ENCODE peak calls at places on chromosome 14, in nine cellular contexts. One of them, this sample, is unnamed.

GRCh38 chr14:50344116-50344775 is 32.1 kb downstream of the DMAC2L start:
- DNase-seq in AG04449: no peak
- DNase-seq in fibroblast of mammary gland: peak
- DNase-seq in CD8-positive, alpha-beta T cell: peak
- DNase-seq in cardiac muscle cell: no peak
- DNase-seq in skeletal muscle cell: no peak
- DNase-seq in NT2/D1: no peak
- DNase-seq in colonic mucosa: no peak
- DNase-seq in AG10803: no peak
- DNase-seq in this sample: no peak

GRCh38 chr14:99944241-99944651 is 121.0 kb upstream of the EVL start:
- DNase-seq in skeletal muscle cell: no peak
- DNase-seq in fibroblast of mammary gland: no peak
- DNase-seq in colonic mucosa: no peak
- DNase-seq in cardiac muscle cell: no peak
- DNase-seq in AG04449: no peak
- DNase-seq in NT2/D1: no peak
- DNase-seq in AG10803: no peak
- DNase-seq in CD8-positive, alpha-beta T cell: no peak
- DNase-seq in this sample: no peak

GRCh38 chr14:100882026-100882967 is 21.2 kb downstream of the RTL1 start:
- DNase-seq in AG04449: no peak
- DNase-seq in CD8-positive, alpha-beta T cell: no peak
- DNase-seq in NT2/D1: no peak
- DNase-seq in skeletal muscle cell: no peak
- DNase-seq in colonic mucosa: no peak
- DNase-seq in fibroblast of mammary gland: no peak
- DNase-seq in AG10803: no peak
- DNase-seq in cardiac muscle cell: no peak
- DNase-seq in this sample: no peak

GRCh38 chr14:93967637-93968250 is 8.6 kb downstream of the ASB2 start:
- DNase-seq in AG04449: no peak
- DNase-seq in cardiac muscle cell: no peak
- DNase-seq in AG10803: no peak
- DNase-seq in CD8-positive, alpha-beta T cell: no peak
- DNase-seq in NT2/D1: no peak
- DNase-seq in colonic mucosa: no peak
- DNase-seq in fibroblast of mammary gland: no peak
- DNase-seq in skeletal muscle cell: no peak
- DNase-seq in this sample: no peak

GRCh38 chr14:23727566-23728335 is 91.6 kb downstream of the DHRS2 start:
- DNase-seq in cardiac muscle cell: peak
- DNase-seq in CD8-positive, alpha-beta T cell: no peak
- DNase-seq in fibroblast of mammary gland: peak
- DNase-seq in skeletal muscle cell: peak
- DNase-seq in colonic mucosa: no peak
- DNase-seq in NT2/D1: peak
- DNase-seq in AG10803: peak
- DNase-seq in AG04449: no peak
- DNase-seq in this sample: peak

GRCh38 chr14:103634156-103634555 is 5.1 kb downstream of the KLC1 start:
- DNase-seq in NT2/D1: no peak
- DNase-seq in skeletal muscle cell: no peak
- DNase-seq in CD8-positive, alpha-beta T cell: no peak
- DNase-seq in cardiac muscle cell: no peak
- DNase-seq in AG10803: no peak
- DNase-seq in fibroblast of mammary gland: peak
- DNase-seq in AG04449: no peak
- DNase-seq in colonic mucosa: no peak
- DNase-seq in this sample: no peak

GRCh38 chr14:26820101-26820500 is 222.3 kb upstream of the NOVA1 start:
- DNase-seq in AG04449: no peak
- DNase-seq in CD8-positive, alpha-beta T cell: no peak
- DNase-seq in fibroblast of mammary gland: peak
- DNase-seq in NT2/D1: no peak
- DNase-seq in skeletal muscle cell: peak
- DNase-seq in cardiac muscle cell: no peak
- DNase-seq in colonic mucosa: no peak
- DNase-seq in AG10803: no peak
- DNase-seq in this sample: no peak

GRCh38 chr14:103133213-103134140 is 10.2 kb downstream of the TNFAIP2 start:
- DNase-seq in fibroblast of mammary gland: no peak
- DNase-seq in AG10803: no peak
- DNase-seq in colonic mucosa: no peak
- DNase-seq in AG04449: no peak
- DNase-seq in CD8-positive, alpha-beta T cell: no peak
- DNase-seq in cardiac muscle cell: no peak
- DNase-seq in NT2/D1: no peak
- DNase-seq in skeletal muscle cell: no peak
- DNase-seq in this sample: no peak

GRCh38 chr14:22297376-22297775 is 291.6 kb downstream of the DAD1 start:
- DNase-seq in AG04449: no peak
- DNase-seq in skeletal muscle cell: no peak
- DNase-seq in CD8-positive, alpha-beta T cell: no peak
- DNase-seq in colonic mucosa: no peak
- DNase-seq in cardiac muscle cell: no peak
- DNase-seq in NT2/D1: no peak
- DNase-seq in fibroblast of mammary gland: no peak
- DNase-seq in AG10803: no peak
- DNase-seq in this sample: no peak

GRCh38 chr14:73491256-73491976 is 683 bp downstream of the RIOX1 start:
- DNase-seq in cardiac muscle cell: peak
- DNase-seq in fibroblast of mammary gland: peak
- DNase-seq in AG04449: no peak
- DNase-seq in skeletal muscle cell: peak
- DNase-seq in AG10803: peak
- DNase-seq in NT2/D1: no peak
- DNase-seq in colonic mucosa: peak
- DNase-seq in CD8-positive, alpha-beta T cell: peak
- DNase-seq in this sample: no peak

GRCh38 chr14:49769581-49770211 is 1.7 kb downstream of the KLHDC2 start:
- DNase-seq in cardiac muscle cell: no peak
- DNase-seq in colonic mucosa: peak
- DNase-seq in NT2/D1: no peak
- DNase-seq in CD8-positive, alpha-beta T cell: no peak
- DNase-seq in fibroblast of mammary gland: no peak
- DNase-seq in skeletal muscle cell: no peak
- DNase-seq in AG04449: no peak
- DNase-seq in AG10803: no peak
- DNase-seq in this sample: no peak

GRCh38 chr14:50013934-50014333 is 102.4 kb downstream of the VCPKMT start:
- DNase-seq in fibroblast of mammary gland: no peak
- DNase-seq in cardiac muscle cell: no peak
- DNase-seq in skeletal muscle cell: no peak
- DNase-seq in CD8-positive, alpha-beta T cell: no peak
- DNase-seq in colonic mucosa: no peak
- DNase-seq in AG10803: no peak
- DNase-seq in AG04449: no peak
- DNase-seq in NT2/D1: no peak
- DNase-seq in this sample: no peak

GRCh38 chr14:54343276-54344121 is 53.3 kb upstream of the CDKN3 start:
- DNase-seq in cardiac muscle cell: no peak
- DNase-seq in AG10803: no peak
- DNase-seq in colonic mucosa: no peak
- DNase-seq in AG04449: no peak
- DNase-seq in fibroblast of mammary gland: peak
- DNase-seq in NT2/D1: no peak
- DNase-seq in CD8-positive, alpha-beta T cell: no peak
- DNase-seq in skeletal muscle cell: no peak
- DNase-seq in this sample: no peak

GRCh38 chr14:75979071-75979571 is 2.7 kb downstream of the TGFB3 start:
- DNase-seq in skeletal muscle cell: no peak
- DNase-seq in fibroblast of mammary gland: peak
- DNase-seq in AG10803: peak
- DNase-seq in CD8-positive, alpha-beta T cell: no peak
- DNase-seq in AG04449: no peak
- DNase-seq in colonic mucosa: no peak
- DNase-seq in cardiac muscle cell: peak
- DNase-seq in NT2/D1: no peak
- DNase-seq in this sample: no peak

GRCh38 chr14:102020058-102020971 is 55.9 kb downstream of the DYNC1H1 start:
- DNase-seq in AG10803: peak
- DNase-seq in fibroblast of mammary gland: peak
- DNase-seq in cardiac muscle cell: no peak
- DNase-seq in skeletal muscle cell: peak
- DNase-seq in colonic mucosa: no peak
- DNase-seq in AG04449: peak
- DNase-seq in CD8-positive, alpha-beta T cell: peak
- DNase-seq in NT2/D1: no peak
- DNase-seq in this sample: peak

DNA sequence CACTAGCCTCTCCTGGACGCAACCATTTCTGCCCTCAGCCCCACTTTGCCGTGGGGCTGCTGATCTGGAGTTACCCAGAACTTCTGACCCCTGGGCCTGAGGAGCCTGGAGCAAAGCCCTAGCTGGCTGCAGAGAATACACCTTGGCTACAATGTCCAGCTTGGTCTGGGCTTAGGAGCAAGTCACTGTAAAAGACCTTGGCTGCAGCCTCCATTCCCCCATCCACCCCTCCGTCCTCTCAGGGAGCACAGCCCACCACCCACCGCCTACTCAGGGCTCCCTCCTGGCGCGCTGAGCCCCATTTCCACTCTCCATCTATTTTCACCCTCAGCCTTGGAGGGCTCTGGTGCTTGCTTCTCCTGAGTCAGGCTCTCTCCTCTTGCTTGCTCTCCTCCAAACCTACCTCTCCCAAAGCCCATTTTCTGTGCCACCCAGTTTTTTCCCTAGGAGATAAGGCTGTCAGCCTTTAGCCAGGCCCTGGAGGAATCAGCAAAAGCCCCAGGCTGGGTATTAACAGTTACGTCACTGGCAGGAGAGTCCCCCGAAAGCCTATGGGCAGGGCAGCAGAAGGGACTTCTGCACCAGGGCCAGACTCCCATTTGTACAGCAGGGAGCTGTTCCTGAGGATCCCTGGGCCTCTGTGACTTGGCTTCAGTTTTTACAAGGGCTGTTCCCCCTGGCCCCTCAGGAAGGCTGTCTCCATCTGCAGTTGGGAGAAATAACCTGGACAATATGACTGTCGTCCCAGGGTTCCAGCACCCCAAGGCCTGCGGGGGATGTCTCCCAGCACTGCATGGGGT is 42.7 kb downstream of the ERH start:
- DNase-seq in AG04449: no peak
- DNase-seq in cardiac muscle cell: no peak
- DNase-seq in fibroblast of mammary gland: no peak
- DNase-seq in colonic mucosa: no peak
- DNase-seq in NT2/D1: no peak
- DNase-seq in AG10803: no peak
- DNase-seq in skeletal muscle cell: no peak
- DNase-seq in CD8-positive, alpha-beta T cell: no peak
- DNase-seq in this sample: no peak
- H3K4me3 ChIP-seq in AG04449: no peak
- H3K4me3 ChIP-seq in cardiac muscle cell: no peak
- H3K4me3 ChIP-seq in fibroblast of mammary gland: no peak
- H3K4me3 ChIP-seq in colonic mucosa: no peak
- H3K4me3 ChIP-seq in NT2/D1: no peak
- H3K4me3 ChIP-seq in AG10803: no peak
- H3K4me3 ChIP-seq in skeletal muscle cell: no peak
- H3K4me3 ChIP-seq in CD8-positive, alpha-beta T cell: no peak
- H3K4me3 ChIP-seq in this sample: no peak

GRCh38 chr14:105458010-105458409 is 16.6 kb upstream of the CRIP2 start:
- DNase-seq in NT2/D1: no peak
- DNase-seq in AG04449: no peak
- DNase-seq in AG10803: no peak
- DNase-seq in cardiac muscle cell: no peak
- DNase-seq in fibroblast of mammary gland: no peak
- DNase-seq in colonic mucosa: no peak
- DNase-seq in skeletal muscle cell: no peak
- DNase-seq in CD8-positive, alpha-beta T cell: peak
- DNase-seq in this sample: no peak

GRCh38 chr14:105460616-105461015 is 14.0 kb upstream of the CRIP2 start:
- DNase-seq in CD8-positive, alpha-beta T cell: no peak
- DNase-seq in cardiac muscle cell: no peak
- DNase-seq in colonic mucosa: no peak
- DNase-seq in AG04449: no peak
- DNase-seq in fibroblast of mammary gland: no peak
- DNase-seq in AG10803: no peak
- DNase-seq in skeletal muscle cell: no peak
- DNase-seq in NT2/D1: no peak
- DNase-seq in this sample: no peak

GRCh38 chr14:105460116-105460515 is 14.5 kb upstream of the CRIP2 start:
- DNase-seq in cardiac muscle cell: no peak
- DNase-seq in fibroblast of mammary gland: no peak
- DNase-seq in colonic mucosa: no peak
- DNase-seq in CD8-positive, alpha-beta T cell: no peak
- DNase-seq in AG10803: no peak
- DNase-seq in AG04449: no peak
- DNase-seq in skeletal muscle cell: no peak
- DNase-seq in NT2/D1: no peak
- DNase-seq in this sample: no peak

GRCh38 chr14:105456736-105457703 is 17.6 kb upstream of the CRIP2 start:
- DNase-seq in colonic mucosa: no peak
- DNase-seq in NT2/D1: no peak
- DNase-seq in skeletal muscle cell: no peak
- DNase-seq in CD8-positive, alpha-beta T cell: peak
- DNase-seq in AG04449: no peak
- DNase-seq in cardiac muscle cell: no peak
- DNase-seq in fibroblast of mammary gland: no peak
- DNase-seq in AG10803: no peak
- DNase-seq in this sample: no peak

GRCh38 chr14:105458571-105458970 is 16.1 kb upstream of the CRIP2 start:
- DNase-seq in cardiac muscle cell: no peak
- DNase-seq in AG10803: no peak
- DNase-seq in skeletal muscle cell: no peak
- DNase-seq in colonic mucosa: no peak
- DNase-seq in NT2/D1: no peak
- DNase-seq in CD8-positive, alpha-beta T cell: no peak
- DNase-seq in AG04449: no peak
- DNase-seq in fibroblast of mammary gland: no peak
- DNase-seq in this sample: no peak
- H3K4me3 ChIP-seq in cardiac muscle cell: no peak
- H3K4me3 ChIP-seq in AG10803: no peak
- H3K4me3 ChIP-seq in skeletal muscle cell: no peak
- H3K4me3 ChIP-seq in colonic mucosa: no peak
- H3K4me3 ChIP-seq in NT2/D1: no peak
- H3K4me3 ChIP-seq in CD8-positive, alpha-beta T cell: no peak
- H3K4me3 ChIP-seq in AG04449: no peak
- H3K4me3 ChIP-seq in fibroblast of mammary gland: no peak
- H3K4me3 ChIP-seq in this sample: no peak

GRCh38 chr14:37585101-37585479 is 10.0 kb downstream of the FOXA1 start:
- DNase-seq in fibroblast of mammary gland: no peak
- DNase-seq in CD8-positive, alpha-beta T cell: no peak
- DNase-seq in NT2/D1: no peak
- DNase-seq in AG04449: no peak
- DNase-seq in AG10803: no peak
- DNase-seq in cardiac muscle cell: no peak
- DNase-seq in colonic mucosa: peak
- DNase-seq in skeletal muscle cell: no peak
- DNase-seq in this sample: no peak
- H3K4me3 ChIP-seq in fibroblast of mammary gland: no peak
- H3K4me3 ChIP-seq in CD8-positive, alpha-beta T cell: no peak
- H3K4me3 ChIP-seq in NT2/D1: no peak
- H3K4me3 ChIP-seq in AG04449: no peak
- H3K4me3 ChIP-seq in AG10803: no peak
- H3K4me3 ChIP-seq in cardiac muscle cell: no peak
- H3K4me3 ChIP-seq in colonic mucosa: peak
- H3K4me3 ChIP-seq in skeletal muscle cell: no peak
- H3K4me3 ChIP-seq in this sample: no peak

DNA sequence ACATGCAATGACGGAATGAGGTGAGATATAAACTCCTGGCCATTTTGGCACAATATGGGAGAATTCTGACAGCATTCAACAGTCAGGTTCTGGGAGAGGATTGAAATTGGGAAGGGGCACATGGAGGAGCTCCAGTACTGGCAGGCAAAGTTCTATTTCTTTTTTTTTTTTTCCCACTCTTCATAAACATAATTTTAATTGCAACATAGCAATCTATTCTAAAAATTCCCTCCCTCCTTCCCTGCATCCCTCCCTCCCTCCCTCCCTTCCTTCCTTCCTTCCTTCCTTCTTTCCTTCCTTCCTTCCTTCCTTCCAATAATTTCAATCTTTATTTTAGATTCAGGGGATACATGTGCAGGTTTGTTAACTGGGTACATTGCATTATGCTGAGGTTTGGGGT is 93.2 kb downstream of the PTCSC3 start:
- DNase-seq in NT2/D1: no peak
- DNase-seq in AG04449: no peak
- DNase-seq in skeletal muscle cell: no peak
- DNase-seq in CD8-positive, alpha-beta T cell: no peak
- DNase-seq in fibroblast of mammary gland: no peak
- DNase-seq in colonic mucosa: no peak
- DNase-seq in cardiac muscle cell: no peak
- DNase-seq in AG10803: no peak
- DNase-seq in this sample: no peak
- H3K4me3 ChIP-seq in NT2/D1: no peak
- H3K4me3 ChIP-seq in AG04449: no peak
- H3K4me3 ChIP-seq in skeletal muscle cell: no peak
- H3K4me3 ChIP-seq in CD8-positive, alpha-beta T cell: no peak
- H3K4me3 ChIP-seq in fibroblast of mammary gland: no peak
- H3K4me3 ChIP-seq in colonic mucosa: no peak
- H3K4me3 ChIP-seq in cardiac muscle cell: no peak
- H3K4me3 ChIP-seq in AG10803: no peak
- H3K4me3 ChIP-seq in this sample: no peak

This sample was measured in kidney epithelial cell.